ENCODE peak calls at places on chromosomes 2 and 18, in five cellular contexts. U is CD4-positive, alpha-beta memory T cell; Q is neural progenitor cell; R is HCT116; H is right cardiac atrium. W is an unnamed sample.

GRCh38 chr2:101124684-101125366 is 26.4 kb downstream of the TBC1D8 start:
- DNase-seq in U (no peak), Q (no peak), R (peak; percentile 93), H (peak; percentile 85), W (peak; percentile 78)

GRCh38 chr2:205732314-205732713 is 50.0 kb downstream of the NRP2 start:
- DNase-seq in U (no peak), Q (no peak), R (no peak), H (no peak), W (no peak)

GRCh38 chr2:38095996-38096861 is 20.3 kb upstream of the CYP1B1 start:
- DNase-seq in U (no peak), Q (peak; percentile 7), R (no peak), H (peak; percentile 89), W (no peak)

GRCh38 chr2:85893428-85894258 is 4.9 kb upstream of the ST3GAL5 start:
- DNase-seq in U (no peak), Q (no peak), R (no peak), H (no peak), W (no peak)

GRCh38 chr2:26847663-26848335 is at the start of gene DPYSL5:
- DNase-seq in U (no peak), Q (peak; percentile 98), R (peak; percentile 10), H (no peak), W (no peak)

GRCh38 chr2:85741811-85742507 is 11.8 kb upstream of the ATOH8 start:
- DNase-seq in U (no peak), Q (peak; percentile 65), R (no peak), H (peak; percentile 92), W (peak; percentile 73)

GRCh38 chr2:201955702-201956141 is 77.9 kb upstream of the FZD7 start:
- DNase-seq in U (no peak), Q (no peak), R (no peak), H (no peak), W (no peak)

GRCh38 chr2:241692448-241692847 is 5.8 kb upstream of the DTYMK start:
- DNase-seq in U (no peak), Q (no peak), R (no peak), H (no peak), W (no peak)

GRCh38 chr2:170244555-170244954 is 66.6 kb downstream of the MYO3B start:
- DNase-seq in U (no peak), Q (no peak), R (no peak), H (no peak), W (no peak)

GRCh38 chr2:196229013-196229412 is 57.6 kb upstream of the STK17B start:
- DNase-seq in U (no peak), Q (no peak), R (no peak), H (no peak), W (no peak)

GRCh38 chr2:5538717-5539116 is 153.5 kb upstream of the SOX11 start:
- DNase-seq in U (no peak), Q (no peak), R (no peak), H (no peak), W (no peak)

GRCh38 chr18:63832470-63832869 is 55.0 kb upstream of the SERPINB2 start:
- DNase-seq in U (no peak), Q (no peak), R (no peak), H (no peak), W (no peak)

GRCh38 chr18:21557607-21558253 is 42.8 kb downstream of the ESCO1 start:
- DNase-seq in U (no peak), Q (no peak), R (no peak), H (no peak), W (no peak)

GRCh38 chr2:100965596-100965995 is 36.5 kb upstream of the RPL31 start:
- DNase-seq in U (no peak), Q (no peak), R (no peak), H (no peak), W (no peak)

GRCh38 chr18:51522338-51522737 is 324.9 kb upstream of the MEX3C start:
- DNase-seq in U (no peak), Q (no peak), R (no peak), H (no peak), W (no peak)

GRCh38 chr2:214156971-214157370 is 253.9 kb upstream of the VWC2L start:
- DNase-seq in U (no peak), Q (no peak), R (no peak), H (no peak), W (no peak)

GRCh38 chr18:64271264-64271663 is 122.4 kb upstream of the LINC00305 start:
- DNase-seq in U (no peak), Q (no peak), R (no peak), H (no peak), W (no peak)

GRCh38 chr2:138777996-138778395 is 2.2 kb downstream of the NXPH2 start:
- DNase-seq in U (no peak), Q (peak; percentile 87), R (no peak), H (no peak), W (no peak)

GRCh38 chr2:99928472-99929053 is 213.8 kb downstream of the AFF3 start:
- DNase-seq in U (no peak), Q (no peak), R (no peak), H (no peak), W (no peak)

GRCh38 chr18:62496262-62496661 is 26.6 kb upstream of the ZCCHC2 start:
- DNase-seq in U (no peak), Q (no peak), R (no peak), H (no peak), W (no peak)

GRCh38 chr2:162258169-162258568 is 14.9 kb upstream of the FAP start:
- DNase-seq in U (no peak), Q (no peak), R (no peak), H (no peak), W (no peak)

GRCh38 chr2:1701556-1702185 is 42.6 kb downstream of the PXDN start:
- DNase-seq in U (no peak), Q (peak; percentile 50), R (peak; percentile 3), H (no peak), W (no peak)

GRCh38 chr2:232398293-232399034 is 8.2 kb upstream of the ALPG start:
- DNase-seq in U (no peak), Q (no peak), R (no peak), H (no peak), W (no peak)

GRCh38 chr2:239393941-239394340 is 6.9 kb downstream of the HDAC4 start:
- DNase-seq in U (no peak), Q (no peak), R (no peak), H (no peak), W (no peak)

GRCh38 chr18:26457611-26458350 is 90.6 kb downstream of the KCTD1 start:
- DNase-seq in U (no peak), Q (peak; percentile 89), R (no peak), H (peak; percentile 61), W (no peak)

GRCh38 chr18:31101148-31102019 is 837 bp downstream of the DSC2 start:
- DNase-seq in U (no peak), Q (peak; percentile 85), R (no peak), H (peak; percentile 93), W (peak; percentile 75)

GRCh38 chr2:17878222-17879136 is at the start of gene KCNS3:
- DNase-seq in U (no peak), Q (peak; percentile 88), R (no peak), H (peak; percentile 76), W (peak; percentile 60)

GRCh38 chr2:111120253-111121027 is at the start of gene BCL2L11:
- DNase-seq in U (peak; percentile 87), Q (peak; percentile 97), R (peak; percentile 82), H (peak; percentile 96), W (peak; percentile 96)
- H3K4me1 ChIP-seq in U (peaks cover 47% of the 10 kb centered on the region), Q (peaks cover 35% of the 10 kb centered on the region), R (peaks cover 61% of the 10 kb centered on the region), H (no peaks in the 10 kb centered on the region), W (peaks cover 71% of the 10 kb centered on the region)

GRCh38 chr18:44915661-44916060 is 235.0 kb downstream of the SETBP1 start:
- DNase-seq in U (no peak), Q (no peak), R (no peak), H (no peak), W (no peak)
- H3K4me1 ChIP-seq in U (no peaks in the 10 kb centered on the region), Q (no peaks in the 10 kb centered on the region), R (no peaks in the 10 kb centered on the region), H (peaks cover 8% of the 10 kb centered on the region), W (peaks cover 63% of the 10 kb centered on the region)

GRCh38 chr2:20577495-20578235 is 73.2 kb downstream of the HS1BP3 start:
- DNase-seq in U (no peak), Q (no peak), R (no peak), H (peak; percentile 56), W (no peak)

GRCh38 chr2:20578266-20578894 is 72.5 kb downstream of the HS1BP3 start:
- DNase-seq in U (no peak), Q (no peak), R (no peak), H (peak; percentile 16), W (no peak)

GRCh38 chr2:20580690-20581437 is 70.0 kb downstream of the HS1BP3 start:
- DNase-seq in U (no peak), Q (no peak), R (no peak), H (no peak), W (no peak)

GRCh38 chr2:20578895-20579825 is 71.7 kb downstream of the HS1BP3 start:
- DNase-seq in U (no peak), Q (no peak), R (peak; percentile 92), H (peak; percentile 87), W (peak; percentile 55)

GRCh38 chr2:20579866-20580265 is 71.0 kb downstream of the HS1BP3 start:
- DNase-seq in U (no peak), Q (no peak), R (no peak), H (no peak), W (peak; percentile 72)
- H3K4me1 ChIP-seq in U (peaks cover 18% of the 10 kb centered on the region), Q (peaks cover 8% of the 10 kb centered on the region), R (peaks cover 71% of the 10 kb centered on the region), H (peaks cover 46% of the 10 kb centered on the region), W (peaks cover 42% of the 10 kb centered on the region)

GRCh38 chr2:233977296-233977837 is 60.2 kb downstream of the TRPM8 start:
- DNase-seq in U (no peak), Q (peak; percentile 24), R (no peak), H (no peak), W (no peak)
- H3K4me1 ChIP-seq in U (peaks cover 24% of the 10 kb centered on the region), Q (peaks cover 9% of the 10 kb centered on the region), R (peaks cover 70% of the 10 kb centered on the region), H (no peaks in the 10 kb centered on the region), W (no peaks in the 10 kb centered on the region)

GRCh38 chr2:134502090-134502487 is 216.7 kb downstream of the TMEM163 start:
- DNase-seq in U (no peak), Q (no peak), R (no peak), H (no peak), W (no peak)
- H3K4me1 ChIP-seq in U (no peaks in the 10 kb centered on the region), Q (peaks cover 13% of the 10 kb centered on the region), R (no peaks in the 10 kb centered on the region), H (no peaks in the 10 kb centered on the region), W (no peaks in the 10 kb centered on the region)

DNA sequence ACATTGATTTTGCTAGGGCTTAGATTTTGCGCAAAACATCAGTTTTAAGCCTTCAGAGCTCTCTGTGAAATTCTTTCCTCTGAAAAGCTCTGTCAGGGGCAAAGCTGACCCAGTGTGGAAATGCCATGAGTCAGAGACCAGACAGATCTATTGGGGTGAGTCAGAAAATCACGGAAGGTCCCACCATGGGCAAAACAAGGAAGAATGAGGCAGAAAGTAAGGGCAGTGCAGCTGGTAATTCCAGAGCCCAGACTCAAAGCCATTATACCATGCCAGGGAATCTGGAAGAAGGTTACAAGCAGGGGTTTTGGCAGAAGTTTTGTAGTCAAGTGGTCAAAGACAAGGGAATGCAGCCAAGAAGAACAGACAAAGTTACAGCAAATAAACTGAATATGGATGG is 256.6 kb upstream of the CTAGE1 start:
- DNase-seq in U (no peak), Q (no peak), R (peak; percentile 7), H (no peak), W (no peak)
- H3K4me1 ChIP-seq in U (no peaks in the 10 kb centered on the region), Q (no peaks in the 10 kb centered on the region), R (peaks cover 8% of the 10 kb centered on the region), H (no peaks in the 10 kb centered on the region), W (peaks cover 54% of the 10 kb centered on the region)

GRCh38 chr2:177586154-177586553 is 193.6 kb downstream of the AGPS start:
- DNase-seq in U (no peak), Q (no peak), R (no peak), H (no peak), W (no peak)
- H3K4me1 ChIP-seq in U (no peaks in the 10 kb centered on the region), Q (no peaks in the 10 kb centered on the region), R (no peaks in the 10 kb centered on the region), H (no peaks in the 10 kb centered on the region), W (peaks cover 5% of the 10 kb centered on the region)

W was measured in stomach.